ENCODE peak calls at places on chromosomes 4 and X, in seven cellular contexts. H is PC-3; U is activated CD8-positive, alpha-beta T cell treated with anti-CD3 and anti-CD28 coated beads for 36 hours; I is foreskin fibroblast; V is GM12864; T is breast epithelium; R is IMR-90. J is an unnamed sample.
A peak's percentile ranks its signal among the peaks of the same experiment; 100 is the strongest.

GRCh38 chrX:125205084-125205917 is 114.4 kb upstream of the TEX13C start:
- DNase-seq in H (peak; percentile 66), U (peak; percentile 37), I (peak; percentile 0), V (no peak), T (no peak), R (no peak), J (no peak)

GRCh38 chr4:128347175-128347868 is 59.7 kb upstream of the PGRMC2 start:
- DNase-seq in H (no peak), U (no peak), I (peak; percentile 73), V (no peak), T (no peak), R (peak; percentile 57), J (no peak)

GRCh38 chr4:848803-849477 is 23.0 kb upstream of the CPLX1 start:
- DNase-seq in H (no peak), U (no peak), I (no peak), V (no peak), T (no peak), R (no peak), J (no peak)

GRCh38 chr4:36209941-36210663 is 34.2 kb downstream of the ARAP2 start:
- DNase-seq in H (no peak), U (no peak), I (no peak), V (no peak), T (no peak), R (no peak), J (no peak)

GRCh38 chr4:185654311-185654710 is 119.0 kb upstream of the PDLIM3 start:
- DNase-seq in H (peak; percentile 6), U (no peak), I (no peak), V (no peak), T (no peak), R (no peak), J (no peak)

GRCh38 chr4:8201341-8201781 is 2.3 kb downstream of the SH3TC1 start:
- DNase-seq in H (no peak), U (peak; percentile 80), I (no peak), V (no peak), T (no peak), R (no peak), J (no peak)

GRCh38 chr4:43560047-43560446 is 667.5 kb downstream of the GRXCR1 start:
- DNase-seq in H (no peak), U (no peak), I (no peak), V (no peak), T (no peak), R (no peak), J (no peak)

GRCh38 chr4:161920304-161921052 is 243.3 kb downstream of the FSTL5 start:
- DNase-seq in H (no peak), U (no peak), I (no peak), V (no peak), T (no peak), R (no peak), J (no peak)

GRCh38 chr4:132076829-132077228 is 1072.3 kb upstream of the PCDH10 start:
- DNase-seq in H (no peak), U (no peak), I (no peak), V (no peak), T (no peak), R (no peak), J (no peak)

GRCh38 chrX:123698979-123699378 is 33.9 kb downstream of the THOC2 start:
- DNase-seq in H (no peak), U (no peak), I (no peak), V (no peak), T (no peak), R (peak; percentile 1), J (no peak)

GRCh38 chr4:133146574-133147198 is 2.4 kb upstream of the PCDH10 start:
- DNase-seq in H (peak; percentile 59), U (peak; percentile 52), I (peak; percentile 75), V (no peak), T (no peak), R (peak; percentile 40), J (no peak)

GRCh38 chrX:151722241-151722846 is 6.5 kb downstream of the FATE1 start:
- DNase-seq in H (no peak), U (no peak), I (peak; percentile 1), V (no peak), T (no peak), R (no peak), J (peak; percentile 1)

GRCh38 chr4:179095585-179096228 is 1653.5 kb upstream of the AGA start:
- DNase-seq in H (peak; percentile 26), U (peak; percentile 3), I (no peak), V (no peak), T (no peak), R (peak; percentile 46), J (no peak)

GRCh38 chr4:26992657-26993361 is 132.2 kb downstream of the STIM2 start:
- DNase-seq in H (no peak), U (peak; percentile 51), I (peak; percentile 65), V (peak; percentile 74), T (no peak), R (peak; percentile 89), J (no peak)

GRCh38 chr4:18075823-18076433 is 54.4 kb upstream of the LCORL start:
- DNase-seq in H (peak; percentile 47), U (peak; percentile 66), I (peak; percentile 7), V (no peak), T (no peak), R (peak; percentile 12), J (no peak)
- TF ChIP-seq CTCF in H (peak; percentile 60), U (peak; percentile 67), I (no peak), V (peak; percentile 49), T (no peak), R (peak; percentile 24), J (peak; percentile 0)

GRCh38 chrX:30141966-30142365 is 73.4 kb upstream of the MAGEB2 start:
- DNase-seq in H (peak; percentile 63), U (peak; percentile 3), I (peak; percentile 7), V (peak; percentile 0), T (no peak), R (peak; percentile 59), J (peak; percentile 1)
- TF ChIP-seq CTCF in H (peak; percentile 58), U (no peak), I (no peak), V (no peak), T (no peak), R (peak; percentile 58), J (peak; percentile 38)

DNA sequence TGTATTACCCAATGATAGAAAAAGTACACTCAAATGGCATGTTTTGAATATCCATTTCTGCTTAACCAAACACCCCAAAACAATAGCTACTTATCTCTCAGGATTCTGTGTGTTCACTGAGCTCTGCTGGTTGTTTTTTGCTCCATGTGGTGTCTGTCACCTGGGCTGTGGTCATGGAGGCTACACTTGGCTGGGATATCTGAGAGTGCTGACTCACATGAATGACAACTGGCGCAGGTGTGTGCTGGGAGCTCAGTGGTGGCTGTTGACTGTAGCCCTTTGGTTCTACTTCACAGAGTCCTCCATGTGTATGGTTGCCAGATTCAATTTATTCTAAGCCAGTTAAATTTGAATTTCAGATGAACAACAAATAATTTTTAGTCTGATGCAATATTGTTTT is 28.4 kb upstream of the TCEAL4 start:
- DNase-seq in H (peak; percentile 32), U (no peak), I (no peak), V (no peak), T (no peak), R (no peak), J (no peak)
- TF ChIP-seq CTCF in H (no peak), U (no peak), I (no peak), V (no peak), T (no peak), R (no peak), J (no peak)

DNA sequence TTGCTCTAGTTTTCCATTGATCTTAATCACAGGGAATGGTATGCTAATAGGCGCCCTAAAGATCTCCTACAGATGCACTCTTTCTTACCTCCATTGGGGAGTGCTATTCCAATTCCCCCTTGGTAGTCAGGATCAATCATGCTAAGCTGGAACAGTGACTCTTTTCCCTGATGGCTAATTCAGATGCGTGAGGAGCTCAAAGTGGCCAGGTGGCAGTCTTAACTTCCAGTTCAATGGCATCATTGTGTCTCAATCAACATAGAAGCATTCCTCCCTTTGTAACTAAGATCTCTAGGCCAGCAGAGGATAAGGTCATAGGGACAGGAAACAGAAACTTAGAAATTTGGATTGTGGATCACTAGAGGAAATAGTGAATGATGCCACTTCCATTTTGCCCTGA is 216.8 kb downstream of the GRID2 start:
- DNase-seq in H (no peak), U (no peak), I (no peak), V (no peak), T (no peak), R (no peak), J (no peak)
- TF ChIP-seq CTCF in H (no peak), U (no peak), I (no peak), V (no peak), T (no peak), R (no peak), J (no peak)

DNA sequence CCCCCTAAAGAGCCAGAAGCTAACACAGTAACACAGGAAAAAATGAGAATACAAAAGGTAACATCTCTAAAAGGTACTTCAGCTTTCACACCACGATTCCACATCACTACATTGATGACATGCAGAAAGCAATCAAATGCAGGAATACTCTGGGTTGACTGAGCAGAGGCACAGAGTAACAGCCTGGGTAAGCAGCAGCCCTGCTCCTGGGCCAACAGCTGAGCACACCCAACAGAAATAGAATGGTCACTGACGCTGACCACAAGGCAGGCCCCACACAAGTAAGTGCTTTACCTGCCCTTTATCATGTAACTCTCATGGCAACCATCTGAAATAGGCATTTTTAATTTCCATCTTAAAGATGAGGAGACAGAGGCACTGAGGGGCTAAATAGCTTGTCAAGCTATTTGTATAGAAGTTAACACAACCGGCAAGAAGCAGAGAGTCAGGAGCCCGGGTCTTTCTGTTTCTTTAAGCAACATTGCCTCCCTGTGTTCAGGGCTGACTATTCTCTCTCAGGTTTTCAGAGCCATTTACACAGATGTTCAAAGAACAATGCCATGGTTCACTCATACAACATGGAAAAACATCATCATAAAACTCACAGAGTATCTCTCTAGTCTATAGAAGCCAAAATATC is 168.9 kb downstream of the ZNF674 start:
- DNase-seq in H (peak; percentile 79), U (peak; percentile 46), I (peak; percentile 76), V (no peak), T (no peak), R (peak; percentile 48), J (peak; percentile 35)
- TF ChIP-seq CTCF in H (peak; percentile 76), U (peak; percentile 34), I (peak; percentile 46), V (no peak), T (no peak), R (peak; percentile 45), J (peak; percentile 50)

GRCh38 chrX:107982356-107982755 is at the start of gene TEX13B:
- DNase-seq in H (no peak), U (no peak), I (no peak), V (no peak), T (no peak), R (no peak), J (no peak)

GRCh38 chrX:107979534-107979933 is 2.6 kb downstream of the TEX13B start:
- DNase-seq in H (no peak), U (no peak), I (no peak), V (no peak), T (no peak), R (no peak), J (no peak)

GRCh38 chrX:107978080-107978479 is 4.1 kb downstream of the TEX13B start:
- DNase-seq in H (no peak), U (no peak), I (no peak), V (no peak), T (no peak), R (no peak), J (no peak)

DNA sequence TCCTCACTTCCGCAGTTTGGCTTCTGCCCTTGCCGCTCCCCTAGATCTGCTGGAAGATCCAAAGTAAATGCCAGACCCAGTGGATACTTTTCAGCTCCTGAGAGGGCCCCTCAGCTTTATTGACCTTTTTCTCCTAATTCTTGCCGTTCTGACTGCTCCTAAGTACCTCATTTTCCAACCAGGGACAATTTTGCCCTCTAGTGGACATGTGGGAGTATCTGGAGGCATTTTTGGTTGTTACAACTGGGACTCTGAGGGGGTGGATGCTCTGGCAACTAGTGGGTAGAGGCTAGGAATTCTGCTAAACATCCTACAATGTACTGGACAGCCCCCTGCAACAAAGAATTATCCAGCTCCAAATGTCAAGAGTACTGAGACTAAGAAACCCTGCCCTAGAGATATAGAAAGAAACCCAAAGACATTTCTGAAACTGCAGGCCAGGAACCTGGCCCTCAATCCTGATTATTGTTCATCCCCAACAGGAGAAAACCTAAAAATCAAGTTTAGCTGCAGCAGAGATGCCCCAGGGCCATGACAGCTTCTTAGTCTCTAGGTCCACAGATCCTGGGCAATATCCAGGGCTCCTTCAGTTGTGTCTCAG is 3.4 kb downstream of the TEX13B start:
- DNase-seq in H (peak; percentile 66), U (no peak), I (peak; percentile 57), V (no peak), T (no peak), R (peak; percentile 19), J (peak; percentile 3)
- TF ChIP-seq CTCF in H (peak; percentile 80), U (peak; percentile 22), I (peak; percentile 49), V (peak; percentile 29), T (peak; percentile 17), R (peak; percentile 41), J (peak; percentile 57)